ENCODE peak calls at places on chromosomes 12 and 14, in nine cellular contexts. Z is activated CD4-positive, CD25-positive, alpha-beta regulatory T cell; G is mesendoderm; E is posterior vena cava; J is effector memory CD8-positive, alpha-beta T cell; M is neural crest cell; O is GM20000; W is neural progenitor cell; Y is ascending aorta. P is an unnamed sample.

GRCh38 chr12:32568241-32568640 is 110.9 kb upstream of the DNM1L start:
- DNase-seq in Z (no peak), G (peak; percentile 30), E (no peak), J (no peak), M (no peak), O (no peak), W (no peak), Y (no peak), P (no peak)

GRCh38 chr12:57101892-57102695 is 9.1 kb downstream of the STAT6 start:
- DNase-seq in Z (no peak), G (peak; percentile 55), E (peak; percentile 76), J (no peak), M (no peak), O (no peak), W (no peak), Y (no peak), P (no peak)

GRCh38 chr14:30874120-30874998 is at the start of gene COCH:
- DNase-seq in Z (peak; percentile 9), G (peak; percentile 79), E (no peak), J (no peak), M (peak; percentile 56), O (peak; percentile 92), W (peak; percentile 86), Y (no peak), P (no peak)

GRCh38 chr12:129844662-129845061 is 59.2 kb downstream of the TMEM132D start:
- DNase-seq in Z (no peak), G (no peak), E (no peak), J (no peak), M (no peak), O (no peak), W (no peak), Y (no peak), P (no peak)

GRCh38 chr14:36021030-36021422 is 155.5 kb downstream of the PTCSC3 start:
- DNase-seq in Z (no peak), G (no peak), E (no peak), J (no peak), M (no peak), O (peak; percentile 21), W (peak; percentile 44), Y (no peak), P (no peak)

GRCh38 chr14:100417466-100417865 is 94.3 kb downstream of the SLC25A47 start:
- DNase-seq in Z (no peak), G (peak; percentile 91), E (peak; percentile 86), J (no peak), M (peak; percentile 60), O (no peak), W (peak; percentile 84), Y (no peak), P (no peak)

GRCh38 chr14:93977790-93978581 is 1.6 kb upstream of the ASB2 start:
- DNase-seq in Z (peak; percentile 21), G (no peak), E (no peak), J (peak; percentile 61), M (no peak), O (no peak), W (no peak), Y (no peak), P (no peak)

GRCh38 chr14:36313898-36314297 is 6.5 kb downstream of the MBIP start:
- DNase-seq in Z (no peak), G (peak; percentile 13), E (no peak), J (no peak), M (no peak), O (no peak), W (no peak), Y (no peak), P (no peak)

GRCh38 chr12:119780786-119781434 is 96.2 kb downstream of the CIT start:
- DNase-seq in Z (no peak), G (peak; percentile 46), E (no peak), J (no peak), M (peak; percentile 14), O (no peak), W (peak; percentile 55), Y (no peak), P (no peak)

GRCh38 chr12:128982933-128983332 is 129.7 kb downstream of the GLT1D1 start:
- DNase-seq in Z (no peak), G (no peak), E (no peak), J (no peak), M (no peak), O (no peak), W (no peak), Y (no peak), P (no peak)

GRCh38 chr12:42798811-42799438 is 209.4 kb upstream of the PRICKLE1 start:
- DNase-seq in Z (no peak), G (no peak), E (no peak), J (no peak), M (no peak), O (no peak), W (no peak), Y (no peak), P (no peak)

GRCh38 chr14:22334627-22335026 is 254.4 kb downstream of the DAD1 start:
- DNase-seq in Z (no peak), G (no peak), E (no peak), J (no peak), M (no peak), O (no peak), W (no peak), Y (no peak), P (no peak)

GRCh38 chr12:54561164-54561563 is 11.8 kb downstream of the PDE1B start:
- DNase-seq in Z (no peak), G (no peak), E (no peak), J (no peak), M (no peak), O (peak; percentile 28), W (no peak), Y (peak; percentile 38), P (no peak)

GRCh38 chr12:122022393-122023338 is 982 bp downstream of the BCL7A start:
- DNase-seq in Z (no peak), G (peak; percentile 37), E (no peak), J (no peak), M (peak; percentile 29), O (peak; percentile 75), W (peak; percentile 79), Y (no peak), P (no peak)

GRCh38 chr14:91252901-91253794 is 8.6 kb upstream of the GPR68 start:
- DNase-seq in Z (peak; percentile 33), G (peak; percentile 68), E (no peak), J (no peak), M (peak; percentile 38), O (peak; percentile 78), W (peak; percentile 84), Y (no peak), P (no peak)

GRCh38 chr12:119274636-119275065 is 59.9 kb upstream of the CCDC60 start:
- DNase-seq in Z (no peak), G (peak; percentile 65), E (no peak), J (no peak), M (no peak), O (no peak), W (peak; percentile 19), Y (no peak), P (no peak)

GRCh38 chr14:59189822-59190368 is 1.4 kb downstream of the DAAM1 start:
- DNase-seq in Z (peak; percentile 32), G (peak; percentile 97), E (peak; percentile 95), J (peak; percentile 56), M (peak; percentile 80), O (peak; percentile 82), W (peak; percentile 97), Y (peak; percentile 61), P (peak; percentile 90)

GRCh38 chr12:33825442-33825841 is 196.9 kb upstream of the ALG10 start:
- DNase-seq in Z (no peak), G (no peak), E (no peak), J (no peak), M (no peak), O (no peak), W (no peak), Y (no peak), P (no peak)

GRCh38 chr14:30227436-30227835 is 299.8 kb upstream of the PRKD1 start:
- DNase-seq in Z (no peak), G (no peak), E (no peak), J (no peak), M (no peak), O (no peak), W (no peak), Y (no peak), P (no peak)

GRCh38 chr14:36019126-36019525 is 157.4 kb downstream of the PTCSC3 start:
- DNase-seq in Z (no peak), G (no peak), E (no peak), J (no peak), M (no peak), O (no peak), W (no peak), Y (no peak), P (no peak)

GRCh38 chr14:74552623-74553022 is 59.1 kb downstream of the ISCA2 start:
- DNase-seq in Z (no peak), G (no peak), E (peak; percentile 91), J (no peak), M (no peak), O (no peak), W (no peak), Y (peak; percentile 63), P (no peak)

GRCh38 chr12:74441872-74442271 is 95.8 kb upstream of the ATXN7L3B start:
- DNase-seq in Z (no peak), G (peak; percentile 58), E (no peak), J (no peak), M (no peak), O (no peak), W (peak; percentile 60), Y (no peak), P (no peak)

GRCh38 chr12:62761658-62762057 is 173.3 kb downstream of the PPM1H start:
- DNase-seq in Z (no peak), G (no peak), E (no peak), J (no peak), M (no peak), O (no peak), W (no peak), Y (no peak), P (no peak)

GRCh38 chr14:21917699-21918436 is 244.2 kb upstream of the OR4E1 start:
- DNase-seq in Z (peak; percentile 33), G (peak; percentile 51), E (no peak), J (peak; percentile 50), M (peak; percentile 41), O (peak; percentile 29), W (peak; percentile 68), Y (no peak), P (no peak)

GRCh38 chr12:39048395-39048794 is 143.0 kb upstream of the CPNE8 start:
- DNase-seq in Z (no peak), G (no peak), E (no peak), J (no peak), M (no peak), O (no peak), W (no peak), Y (no peak), P (no peak)

GRCh38 chr12:124438415-124439056 is 128.9 kb downstream of the NCOR2 start:
- DNase-seq in Z (no peak), G (peak; percentile 50), E (no peak), J (no peak), M (no peak), O (no peak), W (peak; percentile 52), Y (no peak), P (no peak)

P was measured in vagina.